ENCODE peak calls at places on chromosome 11, in seven cellular contexts. Y is cardiac muscle cell, Q is AG04450, O is tibial nerve, R is heart left ventricle, N is H9, X is hepatocyte. L is an unnamed sample.

GRCh38 chr11:124801636-124802312 is 1.6 kb upstream of the MSANTD2 start:
- DNase-seq in Y (peak), Q (no peak), O (no peak), R (no peak), N (no peak), X (no peak), L (no peak)

GRCh38 chr11:94790771-94791180 is 22.6 kb downstream of the AMOTL1 start:
- DNase-seq in Y (no peak), Q (no peak), O (no peak), R (no peak), N (no peak), X (no peak), L (no peak)

GRCh38 chr11:127627629-127628462 is 627.3 kb upstream of the KIRREL3 start:
- DNase-seq in Y (no peak), Q (no peak), O (no peak), R (no peak), N (no peak), X (no peak), L (no peak)

GRCh38 chr11:69370984-69371709 is 77.2 kb downstream of the MYEOV start:
- DNase-seq in Y (no peak), Q (no peak), O (no peak), R (no peak), N (peak), X (no peak), L (peak)

GRCh38 chr11:14906614-14907392 is 14.8 kb upstream of the CYP2R1 start:
- DNase-seq in Y (no peak), Q (no peak), O (no peak), R (no peak), N (peak), X (peak), L (no peak)

GRCh38 chr11:9664276-9665171 is 647 bp downstream of the SWAP70 start:
- DNase-seq in Y (peak), Q (no peak), O (peak), R (peak), N (peak), X (peak), L (peak)

GRCh38 chr11:82038151-82038550 is 695.5 kb downstream of the FAM181B start:
- DNase-seq in Y (no peak), Q (no peak), O (no peak), R (no peak), N (no peak), X (no peak), L (no peak)

GRCh38 chr11:130510407-130511006 is 62.1 kb downstream of the ADAMTS15 start:
- DNase-seq in Y (peak), Q (no peak), O (no peak), R (no peak), N (no peak), X (no peak), L (peak)

GRCh38 chr11:61545341-61545740 is 35.5 kb downstream of the SYT7 start:
- DNase-seq in Y (no peak), Q (no peak), O (no peak), R (no peak), N (no peak), X (no peak), L (no peak)

GRCh38 chr11:91947215-91947614 is 277.4 kb upstream of the FAT3 start:
- DNase-seq in Y (no peak), Q (no peak), O (peak), R (no peak), N (no peak), X (no peak), L (no peak)

GRCh38 chr11:1230456-1231395 is 7.9 kb downstream of the MUC5B start:
- DNase-seq in Y (no peak), Q (no peak), O (no peak), R (peak), N (peak), X (no peak), L (no peak)

GRCh38 chr11:1227551-1228182 is 4.8 kb downstream of the MUC5B start:
- DNase-seq in Y (no peak), Q (no peak), O (no peak), R (peak), N (peak), X (no peak), L (no peak)

GRCh38 chr11:2992234-2992999 is at the start of gene NAP1L4:
- DNase-seq in Y (peak), Q (peak), O (peak), R (peak), N (peak), X (peak), L (peak)

GRCh38 chr11:2994336-2994730 is 2.2 kb upstream of the NAP1L4 start:
- DNase-seq in Y (no peak), Q (no peak), O (no peak), R (no peak), N (no peak), X (no peak), L (no peak)

GRCh38 chr11:2990617-2991476 is 1.3 kb downstream of the NAP1L4 start:
- DNase-seq in Y (no peak), Q (no peak), O (no peak), R (no peak), N (no peak), X (peak), L (no peak)

GRCh38 chr11:2991477-2992233 is 474 bp downstream of the NAP1L4 start:
- DNase-seq in Y (peak), Q (no peak), O (no peak), R (no peak), N (no peak), X (peak), L (no peak)

DNA sequence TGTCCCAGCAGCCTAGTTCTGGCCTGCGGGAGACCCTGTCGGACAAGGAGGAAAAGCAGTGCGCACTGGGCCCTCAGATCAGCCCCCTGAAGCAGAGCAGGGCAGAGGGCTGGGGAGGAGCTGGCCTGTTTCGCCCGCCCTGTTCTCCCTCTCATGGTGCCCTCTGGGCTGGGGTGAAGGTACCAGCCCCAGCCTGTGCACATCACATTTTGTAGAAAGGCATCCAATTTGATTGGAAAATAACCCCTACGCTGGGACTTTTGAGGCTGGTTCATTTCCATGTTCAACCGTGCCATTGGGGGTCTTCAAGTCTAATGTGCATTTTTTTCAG is 836 bp upstream of the NAP1L4 start:
- DNase-seq in Y (no peak), Q (no peak), O (no peak), R (no peak), N (no peak), X (no peak), L (no peak)
- H3K27ac ChIP-seq in Y (peak), Q (no peak), O (no peak), R (no peak), N (no peak), X (no peak), L (no peak)

DNA sequence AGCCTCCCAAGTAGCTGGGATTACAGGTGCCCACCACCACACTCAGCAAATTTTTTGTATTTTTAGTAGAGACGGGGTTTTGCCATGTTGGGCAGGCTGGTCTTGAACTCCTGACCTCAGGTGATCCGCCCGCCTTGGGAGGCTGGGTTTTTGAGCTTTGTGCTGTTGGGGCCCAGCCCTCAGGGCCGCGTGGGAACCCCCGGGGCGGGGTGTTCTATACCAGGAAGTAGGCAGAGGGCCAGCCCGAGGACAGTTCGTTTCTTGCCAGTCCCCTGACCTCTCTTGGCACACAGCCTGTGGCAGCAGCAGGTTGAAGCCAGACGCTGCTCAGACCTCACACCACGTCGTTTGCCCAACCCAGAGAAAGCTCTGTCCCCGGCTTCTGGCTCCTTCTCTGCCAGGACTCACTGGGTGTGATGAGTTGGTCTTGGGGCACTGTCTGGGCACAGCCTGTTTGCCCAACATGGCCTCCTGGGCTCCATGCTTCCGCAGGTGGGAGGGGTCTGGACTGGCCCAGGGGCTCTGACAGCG is 24.9 kb upstream of the CHKA start:
- DNase-seq in Y (no peak), Q (no peak), O (peak), R (peak), N (no peak), X (peak), L (peak)
- TF ChIP-seq CTCF in Y (no peak), Q (no peak), O (no peak), R (no peak), N (no peak), X (no peak), L (no peak)

GRCh38 chr11:119335655-119336543 is 1.6 kb downstream of the RNF26 start:
- DNase-seq in Y (no peak), Q (no peak), O (no peak), R (peak), N (no peak), X (no peak), L (no peak)

GRCh38 chr11:119337581-119338317 is 2.9 kb downstream of the C1QTNF5 start:
- DNase-seq in Y (peak), Q (peak), O (no peak), R (no peak), N (peak), X (peak), L (no peak)

GRCh38 chr11:119338318-119338890 is 2.3 kb downstream of the C1QTNF5 start:
- DNase-seq in Y (peak), Q (no peak), O (peak), R (peak), N (peak), X (peak), L (peak)

GRCh38 chr11:119335091-119335654 is 846 bp downstream of the RNF26 start:
- DNase-seq in Y (no peak), Q (no peak), O (no peak), R (peak), N (no peak), X (no peak), L (no peak)

GRCh38 chr11:119336744-119337469 is 2.6 kb downstream of the RNF26 start:
- DNase-seq in Y (no peak), Q (no peak), O (no peak), R (no peak), N (no peak), X (no peak), L (no peak)
- H3K27ac ChIP-seq in Y (peak), Q (peak), O (no peak), R (no peak), N (no peak), X (peak), L (peak)

GRCh38 chr11:75929706-75930105 is 114.7 kb downstream of the UVRAG start:
- DNase-seq in Y (no peak), Q (no peak), O (no peak), R (no peak), N (no peak), X (no peak), L (no peak)
- TF ChIP-seq CTCF in Y (no peak), Q (no peak), O (no peak), R (no peak), N (no peak), X (no peak), L (no peak)

GRCh38 chr11:18723991-18724390 is 2.0 kb downstream of the IGSF22 start:
- DNase-seq in Y (no peak), Q (no peak), O (no peak), R (no peak), N (no peak), X (no peak), L (no peak)
- H3K27ac ChIP-seq in Y (no peak), Q (no peak), O (no peak), R (no peak), N (no peak), X (no peak), L (no peak)

GRCh38 chr11:19768197-19768596 is 55.6 kb downstream of the NAV2 start:
- DNase-seq in Y (no peak), Q (no peak), O (no peak), R (no peak), N (no peak), X (no peak), L (no peak)
- TF ChIP-seq CTCF in Y (no peak), Q (no peak), O (no peak), R (no peak), N (no peak), X (no peak), L (no peak)

GRCh38 chr11:100870138-100870537 is 183.1 kb downstream of the ARHGAP42 start:
- DNase-seq in Y (no peak), Q (no peak), O (no peak), R (no peak), N (no peak), X (peak), L (no peak)
- H3K27ac ChIP-seq in Y (peak), Q (no peak), O (no peak), R (no peak), N (no peak), X (no peak), L (no peak)

DNA sequence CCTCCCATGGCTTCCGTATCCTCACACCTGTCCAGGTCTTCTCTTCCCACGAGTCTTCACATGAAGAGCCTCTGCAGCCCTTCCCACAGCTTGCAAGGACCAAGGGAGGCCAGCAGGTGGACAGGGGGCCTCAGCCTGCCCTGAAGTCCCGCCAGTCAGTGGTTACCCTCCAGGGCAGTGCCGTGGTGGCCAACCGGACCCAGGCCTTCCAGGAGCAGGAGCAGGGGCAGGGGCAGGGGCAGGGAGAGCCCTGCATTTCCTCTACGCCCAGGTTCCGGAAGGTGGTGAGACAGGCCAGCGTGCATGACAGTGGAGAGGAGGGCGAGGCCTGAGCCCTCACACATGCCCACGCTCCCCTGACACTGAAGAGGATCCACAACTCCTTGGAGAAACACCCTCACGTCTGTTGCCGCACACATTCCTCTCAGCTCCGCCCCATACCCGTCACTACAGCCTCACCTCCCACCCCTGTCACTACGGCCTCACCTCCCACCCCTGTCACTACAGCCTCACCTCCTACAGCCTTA is 8.3 kb downstream of the SSH3 start:
- DNase-seq in Y (no peak), Q (no peak), O (no peak), R (no peak), N (no peak), X (no peak), L (no peak)
- TF ChIP-seq CTCF in Y (no peak), Q (no peak), O (no peak), R (no peak), N (no peak), X (no peak), L (no peak)

GRCh38 chr11:117074122-117074521 is 24.1 kb downstream of the SIK3 start:
- DNase-seq in Y (no peak), Q (no peak), O (no peak), R (no peak), N (no peak), X (no peak), L (no peak)

GRCh38 chr11:117072517-117073218 is 25.6 kb downstream of the SIK3 start:
- DNase-seq in Y (peak), Q (peak), O (no peak), R (no peak), N (no peak), X (peak), L (no peak)

GRCh38 chr11:117070016-117070415 is 28.2 kb downstream of the SIK3 start:
- DNase-seq in Y (peak), Q (no peak), O (no peak), R (no peak), N (no peak), X (no peak), L (no peak)

GRCh38 chr11:117073539-117073938 is 24.7 kb downstream of the SIK3 start:
- DNase-seq in Y (peak), Q (no peak), O (no peak), R (no peak), N (no peak), X (no peak), L (no peak)

GRCh38 chr11:117071344-117071787 is 26.9 kb downstream of the SIK3 start:
- DNase-seq in Y (peak), Q (no peak), O (peak), R (no peak), N (no peak), X (peak), L (no peak)
- H3K27ac ChIP-seq in Y (peak), Q (no peak), O (no peak), R (peak), N (no peak), X (peak), L (peak)

DNA sequence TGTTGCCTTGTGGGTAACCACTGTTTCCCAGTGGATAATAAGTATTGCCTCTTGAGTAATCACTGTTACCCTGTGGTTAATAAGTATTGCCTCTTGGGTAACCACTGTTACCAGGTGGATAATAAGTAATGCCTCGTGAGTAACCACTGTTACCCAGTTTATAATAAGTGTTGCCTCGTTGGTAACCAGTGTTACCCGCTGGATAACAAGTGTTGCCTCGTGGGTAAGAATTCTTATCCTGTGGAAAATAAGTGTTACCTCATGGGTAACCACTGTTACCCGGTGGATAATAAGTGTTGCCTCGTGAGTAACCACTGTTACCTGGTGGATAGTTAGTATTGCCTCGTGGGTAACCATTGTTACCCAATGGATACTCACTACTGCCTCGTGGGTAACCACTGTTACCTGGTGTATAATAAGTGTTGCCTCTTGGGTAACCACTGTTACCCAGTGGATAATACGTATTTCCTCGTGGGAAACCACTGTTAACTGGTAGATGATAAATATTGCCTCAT is 24.1 kb upstream of the NXPE4 start:
- DNase-seq in Y (no peak), Q (no peak), O (no peak), R (no peak), N (no peak), X (no peak), L (no peak)
- TF ChIP-seq CTCF in Y (no peak), Q (no peak), O (no peak), R (no peak), N (no peak), X (no peak), L (no peak)